ENCODE peak calls at places on chromosomes 13 and 19, in ten cellular contexts. X, V, R, H, K, E, A, N, I and S are unnamed samples.

GRCh38 chr19:18340237-18340989 is at the start of gene PGPEP1:
- DNase-seq in N (peak), E (no peak), I (peak), H (peak), R (peak), V (peak), X (peak), A (peak), K (no peak), S (peak)

GRCh38 chr13:66996503-66996902 is 233.6 kb downstream of the PCDH9 start:
- DNase-seq in X (no peak), K (no peak), I (no peak), A (no peak), N (no peak), E (no peak), R (no peak), V (no peak), H (no peak), S (no peak)

GRCh38 chr13:79541426-79542049 is 60.6 kb downstream of the NDFIP2 start:
- DNase-seq in A (peak), R (peak), I (no peak), N (no peak), K (peak), H (no peak), V (no peak), X (no peak), E (no peak), S (no peak)

GRCh38 chr13:53201454-53202225 is 173.0 kb downstream of the OLFM4 start:
- DNase-seq in X (no peak), R (no peak), E (no peak), I (no peak), V (no peak), H (no peak), A (peak), K (no peak), N (peak), S (peak)

GRCh38 chr19:8575467-8575997 is 1.7 kb downstream of the MYO1F start:
- DNase-seq in H (no peak), A (peak), E (no peak), R (peak), N (peak), V (no peak), K (no peak), X (no peak), I (no peak), S (no peak)

GRCh38 chr13:52001120-52001731 is 10.0 kb downstream of the ATP7B start:
- DNase-seq in K (peak), N (no peak), R (peak), A (peak), V (no peak), E (no peak), X (no peak), I (no peak), H (no peak), S (no peak)

GRCh38 chr13:30418075-30418715 is 4.1 kb upstream of the UBE2L5 start:
- DNase-seq in N (peak), H (no peak), R (no peak), I (no peak), X (no peak), V (no peak), E (no peak), A (no peak), K (no peak), S (no peak)

GRCh38 chr13:71867101-71867814 is at the start of gene DACH1:
- DNase-seq in X (peak), V (peak), K (peak), R (peak), H (no peak), A (peak), E (no peak), I (no peak), N (peak), S (no peak)

GRCh38 chr19:5292453-5292842 is 48.2 kb downstream of the PTPRS start:
- DNase-seq in I (peak), K (no peak), E (no peak), N (no peak), H (no peak), V (no peak), X (peak), R (no peak), A (peak), S (no peak)

GRCh38 chr19:5444431-5444830 is 10.8 kb upstream of the ZNRF4 start:
- DNase-seq in I (no peak), V (no peak), K (no peak), H (no peak), R (no peak), X (no peak), E (no peak), N (no peak), A (no peak), S (no peak)

GRCh38 chr13:108269601-108270328 is at the start of gene TNFSF13B:
- DNase-seq in H (no peak), I (peak), N (peak), X (peak), R (peak), A (peak), E (peak), K (peak), V (peak), S (peak)

GRCh38 chr19:1304197-1304924 is 18.7 kb downstream of the EFNA2 start:
- DNase-seq in X (no peak), K (peak), H (no peak), V (no peak), A (no peak), E (no peak), R (no peak), N (no peak), I (no peak), S (no peak)

GRCh38 chr13:29516012-29516411 is 79.5 kb downstream of the SLC7A1 start:
- DNase-seq in A (no peak), H (no peak), I (no peak), R (no peak), E (no peak), X (no peak), N (no peak), V (no peak), K (no peak), S (no peak)

GRCh38 chr19:58543826-58544590 is at the start of gene TRIM28:
- DNase-seq in N (peak), V (peak), A (peak), E (peak), H (peak), I (peak), X (peak), R (peak), K (peak), S (peak)

GRCh38 chr13:83536941-83537340 is 345.3 kb downstream of the SLITRK1 start:
- DNase-seq in X (no peak), E (no peak), K (no peak), N (no peak), R (no peak), A (no peak), I (no peak), V (no peak), H (no peak), S (no peak)

GRCh38 chr19:44745386-44745831 is 3.1 kb upstream of the BCL3 start:
- DNase-seq in K (no peak), R (peak), I (peak), H (peak), V (peak), A (peak), E (no peak), X (peak), N (peak), S (no peak)

GRCh38 chr13:108777421-108778420 is 148.3 kb downstream of the MYO16 start:
- DNase-seq in R (peak), E (no peak), K (peak), H (no peak), N (no peak), X (no peak), V (no peak), A (no peak), I (no peak), S (no peak)

GRCh38 chr13:73767747-73768315 is 366.4 kb downstream of the KLF12 start:
- DNase-seq in X (no peak), N (no peak), R (no peak), A (no peak), I (no peak), V (no peak), K (peak), E (no peak), H (no peak), S (peak)

GRCh38 chr13:49214917-49215376 is 5.2 kb upstream of the MLNR start:
- DNase-seq in X (peak), V (no peak), E (no peak), N (no peak), A (peak), R (peak), H (no peak), K (peak), I (peak), S (no peak)

GRCh38 chr13:42615691-42616090 is 41.7 kb downstream of the TNFSF11 start:
- DNase-seq in X (no peak), H (no peak), N (no peak), I (no peak), K (no peak), V (no peak), R (peak), A (no peak), E (no peak), S (no peak)

GRCh38 chr19:6483235-6483634 is 1.6 kb upstream of the DENND1C start:
- DNase-seq in K (no peak), I (no peak), V (no peak), N (peak), R (no peak), A (no peak), H (no peak), X (no peak), E (no peak), S (no peak)

GRCh38 chr13:31052478-31052877 is 109.2 kb downstream of the HSPH1 start:
- DNase-seq in A (no peak), E (no peak), I (no peak), V (no peak), N (no peak), K (no peak), X (no peak), R (no peak), H (no peak), S (no peak)

GRCh38 chr13:33185853-33186252 is 99.7 kb downstream of the STARD13 start:
- DNase-seq in N (peak), H (no peak), E (no peak), A (no peak), V (no peak), I (no peak), X (no peak), K (no peak), R (peak), S (no peak)

GRCh38 chr19:5695649-5696195 is 5.6 kb downstream of the RPL36 start:
- DNase-seq in N (peak), E (peak), X (no peak), I (no peak), K (no peak), H (no peak), A (no peak), R (no peak), V (no peak), S (no peak)

GRCh38 chr13:24713022-24713421 is 32.8 kb downstream of the ATP12A start:
- DNase-seq in V (peak), N (no peak), E (no peak), R (peak), H (no peak), A (no peak), K (no peak), I (peak), X (no peak), S (no peak)

GRCh38 chr19:6744381-6745288 is 5.2 kb downstream of the TRIP10 start:
- DNase-seq in R (peak), V (peak), I (peak), X (peak), A (peak), E (peak), N (peak), K (no peak), H (peak), S (peak)

GRCh38 chr13:77898097-77898496 is 20.5 kb downstream of the EDNRB start:
- DNase-seq in V (no peak), H (no peak), A (peak), I (no peak), N (no peak), R (no peak), K (no peak), X (no peak), E (no peak), S (no peak)
- H3K27ac ChIP-seq in V (peak), H (peak), A (peak), I (peak), N (no peak), R (peak), K (no peak), X (no peak), E (no peak), S (no peak)

GRCh38 chr13:95603887-95604533 is 40.5 kb downstream of the DZIP1 start:
- DNase-seq in A (peak), H (no peak), R (peak), X (no peak), N (peak), K (peak), V (no peak), E (no peak), I (no peak), S (no peak)
- H3K27ac ChIP-seq in A (no peak), H (no peak), R (no peak), X (no peak), N (peak), K (peak), V (no peak), E (no peak), I (no peak), S (no peak)

DNA sequence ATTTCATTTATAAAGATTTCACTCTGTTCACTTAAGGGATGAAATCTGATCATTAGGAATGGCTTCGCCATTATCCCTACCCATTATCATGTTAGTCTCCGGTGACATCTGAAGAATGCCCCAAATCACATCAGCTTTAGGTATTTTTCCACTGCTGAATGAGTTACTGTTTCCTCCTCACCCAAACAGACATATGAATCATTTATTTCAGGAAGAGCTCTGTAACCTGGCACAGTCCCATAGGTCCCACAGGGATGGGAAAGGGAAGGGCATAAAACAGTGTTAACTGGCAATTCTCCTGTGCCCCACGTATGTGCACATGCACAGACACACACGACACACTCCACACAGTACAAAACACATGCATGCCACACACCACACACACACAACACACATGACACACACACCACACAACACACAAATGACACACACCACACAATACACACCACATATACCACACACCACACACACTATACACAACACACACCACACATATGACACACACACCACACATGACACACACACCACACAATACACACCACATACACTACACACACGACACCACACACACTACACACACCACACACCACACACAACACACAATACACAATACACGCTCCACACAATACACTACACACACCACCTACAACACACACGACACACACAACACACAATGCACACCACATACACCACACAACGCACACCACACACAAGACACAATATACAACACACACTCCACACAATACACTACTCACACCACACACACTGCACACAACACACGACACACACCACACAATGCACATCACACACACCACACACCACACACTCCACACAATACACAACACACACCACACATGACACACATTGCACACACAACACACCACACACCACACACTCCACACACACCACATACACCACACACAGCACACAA is 15.4 kb downstream of the TMEM255B start:
- DNase-seq in K (no peak), R (peak), E (no peak), A (peak), V (no peak), X (no peak), I (no peak), H (no peak), N (peak), S (no peak)
- H3K27ac ChIP-seq in K (no peak), R (no peak), E (no peak), A (no peak), V (no peak), X (no peak), I (no peak), H (no peak), N (no peak), S (no peak)

DNA sequence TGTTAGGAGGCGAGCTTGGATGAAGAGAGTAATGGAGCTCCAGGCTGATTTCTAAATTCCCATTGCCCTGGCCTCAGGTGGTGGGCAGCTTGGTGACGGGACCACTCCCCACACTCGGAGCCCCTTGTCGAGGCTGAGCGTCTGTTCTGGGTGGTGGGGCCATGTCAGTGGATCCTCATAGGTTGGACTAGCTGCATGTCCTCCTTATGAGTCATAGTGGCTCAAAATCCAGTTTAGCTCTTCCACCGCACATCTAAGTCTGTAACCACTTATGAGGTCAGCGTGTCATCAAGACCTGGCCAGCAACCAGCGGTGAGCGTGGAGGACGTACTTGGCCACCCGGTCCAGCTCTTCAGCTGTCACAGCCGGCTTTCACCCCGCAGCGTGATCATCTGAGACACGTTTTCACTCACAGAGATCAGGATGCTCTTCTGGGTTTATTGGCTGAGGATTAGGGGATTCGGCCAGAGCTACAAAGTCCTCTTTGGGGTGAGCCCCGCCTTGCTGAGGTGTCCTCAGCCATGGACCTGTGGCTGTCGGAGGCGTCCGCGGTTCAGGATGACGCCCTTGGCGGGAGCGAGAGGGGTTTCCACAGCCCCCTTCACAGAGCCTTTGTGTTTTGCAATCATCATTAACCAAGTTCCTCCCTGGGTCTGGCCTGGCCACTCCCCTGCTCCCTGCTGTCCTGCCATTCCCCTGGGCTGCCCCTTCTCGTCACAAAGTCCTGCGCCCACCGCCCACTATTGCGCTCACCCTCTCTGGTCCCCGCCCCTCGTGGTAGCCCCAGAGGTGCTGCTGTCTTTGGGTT is 41.9 kb downstream of the ADPRHL1 start:
- DNase-seq in I (peak), R (peak), X (peak), K (peak), V (peak), N (peak), H (no peak), E (peak), A (peak), S (no peak)
- H3K27ac ChIP-seq in I (peak), R (peak), X (peak), K (no peak), V (peak), N (peak), H (peak), E (peak), A (peak), S (peak)

GRCh38 chr13:46143239-46143701 is 38.4 kb upstream of the CPB2 start:
- DNase-seq in K (peak), X (no peak), A (no peak), I (no peak), V (no peak), R (no peak), H (no peak), N (no peak), E (no peak), S (no peak)
- H3K27ac ChIP-seq in K (peak), X (no peak), A (no peak), I (no peak), V (no peak), R (no peak), H (no peak), N (no peak), E (no peak), S (peak)

GRCh38 chr19:35945121-35945792 is 9.1 kb downstream of the LRFN3 start:
- DNase-seq in A (no peak), K (no peak), V (no peak), N (peak), H (no peak), I (no peak), X (no peak), E (no peak), R (no peak), S (no peak)

GRCh38 chr19:35944553-35944952 is 8.4 kb downstream of the LRFN3 start:
- DNase-seq in A (no peak), K (no peak), H (no peak), E (no peak), V (no peak), X (no peak), R (no peak), N (no peak), I (no peak), S (no peak)

GRCh38 chr19:35943542-35944301 is 7.5 kb downstream of the LRFN3 start:
- DNase-seq in A (no peak), R (no peak), N (peak), I (no peak), X (no peak), V (no peak), H (no peak), K (no peak), E (no peak), S (no peak)

GRCh38 chr19:35949131-35949530 is 13.0 kb downstream of the LRFN3 start:
- DNase-seq in X (no peak), A (peak), K (no peak), V (no peak), R (no peak), E (no peak), H (no peak), I (no peak), N (peak), S (no peak)

GRCh38 chr19:35946203-35946602 is 10.0 kb downstream of the LRFN3 start:
- DNase-seq in V (no peak), I (no peak), K (no peak), R (no peak), H (no peak), N (peak), A (no peak), X (no peak), E (no peak), S (no peak)
- H3K27ac ChIP-seq in V (no peak), I (no peak), K (no peak), R (no peak), H (no peak), N (no peak), A (no peak), X (no peak), E (no peak), S (no peak)

DNA sequence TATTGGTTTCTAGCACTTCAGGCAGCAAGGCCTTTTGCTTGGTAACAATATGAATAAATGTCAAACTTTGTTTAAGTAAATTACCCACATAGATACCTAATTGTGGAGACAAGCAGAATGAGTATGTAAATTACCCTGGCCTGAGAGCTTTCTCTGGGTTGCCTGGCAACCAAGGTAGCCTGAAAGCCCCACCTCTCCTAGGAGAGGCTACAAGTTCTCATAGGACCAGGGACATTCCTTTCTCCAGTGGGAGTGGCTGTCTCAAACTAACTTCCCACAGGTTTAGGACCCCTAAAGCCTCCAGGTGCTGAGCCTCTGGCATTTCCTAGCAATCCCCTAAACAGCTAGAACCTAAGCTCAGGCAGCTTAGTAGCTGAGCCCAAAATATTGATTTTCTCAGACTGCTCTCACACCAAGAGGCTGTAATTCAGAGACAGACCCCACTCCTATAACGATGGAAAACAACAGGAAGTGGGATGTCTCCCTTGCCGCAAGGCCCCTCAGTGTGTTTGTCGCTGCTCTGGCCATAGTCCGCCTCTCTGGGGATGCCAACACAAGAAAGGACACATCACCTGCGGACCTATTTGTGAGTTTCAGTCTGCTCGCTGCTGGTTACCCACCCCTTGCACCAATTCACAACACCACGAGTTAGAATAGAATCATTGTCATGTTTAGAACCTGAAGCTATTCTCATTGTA is 207.3 kb downstream of the DLEU7 start:
- DNase-seq in K (no peak), X (no peak), N (no peak), I (no peak), H (no peak), R (no peak), E (no peak), V (no peak), A (no peak), S (no peak)
- H3K27ac ChIP-seq in K (no peak), X (no peak), N (no peak), I (peak), H (peak), R (no peak), E (peak), V (peak), A (no peak), S (no peak)